ENCODE peak calls at places on chromosome 22, in seven cellular contexts. H, V, L, G, J, F and C are unnamed samples.

GRCh38 chr22:17974087-17974486 is 50.3 kb downstream of the MICAL3 start:
- DNase-seq in H (no peak), V (no peak), L (peak; percentile 49), G (no peak), J (no peak), F (no peak), C (no peak)

GRCh38 chr22:37122598-37123180 is 13.2 kb upstream of the TMPRSS6 start:
- DNase-seq in H (no peak), V (no peak), L (no peak), G (no peak), J (no peak), F (peak; percentile 35), C (no peak)

GRCh38 chr22:40588726-40589125 is 47.8 kb downstream of the MRTFA start:
- DNase-seq in H (no peak), V (no peak), L (peak; percentile 85), G (no peak), J (no peak), F (no peak), C (no peak)

GRCh38 chr22:39688186-39688768 is 117.7 kb downstream of the CACNA1I start:
- DNase-seq in H (no peak), V (no peak), L (no peak), G (no peak), J (no peak), F (no peak), C (no peak)

GRCh38 chr22:42022162-42022847 is 23.7 kb downstream of the WBP2NL start:
- DNase-seq in H (no peak), V (no peak), L (no peak), G (no peak), J (no peak), F (no peak), C (no peak)

GRCh38 chr22:36252754-36253522 is at the start of gene APOL1:
- DNase-seq in H (peak; percentile 45), V (no peak), L (no peak), G (peak; percentile 64), J (no peak), F (no peak), C (no peak)

GRCh38 chr22:37641251-37641949 is 1.9 kb downstream of the SH3BP1 start:
- DNase-seq in H (no peak), V (no peak), L (no peak), G (no peak), J (no peak), F (no peak), C (no peak)

GRCh38 chr22:46201059-46201757 is 48.9 kb downstream of the CDPF1 start:
- DNase-seq in H (peak; percentile 42), V (no peak), L (no peak), G (no peak), J (peak; percentile 75), F (peak; percentile 92), C (no peak)

GRCh38 chr22:39808087-39808486 is 85.5 kb downstream of the ENTHD1 start:
- DNase-seq in H (no peak), V (no peak), L (peak; percentile 44), G (no peak), J (peak; percentile 82), F (peak; percentile 68), C (peak; percentile 58)

GRCh38 chr22:45009881-45010531 is at the start of gene PHF21B:
- DNase-seq in H (peak; percentile 22), V (no peak), L (peak; percentile 62), G (peak; percentile 66), J (peak; percentile 94), F (peak; percentile 86), C (peak; percentile 94)

GRCh38 chr22:17120281-17120680 is 879 bp downstream of the TMEM121B start:
- DNase-seq in H (peak; percentile 61), V (no peak), L (peak; percentile 53), G (peak; percentile 33), J (peak; percentile 92), F (peak; percentile 90), C (no peak)

GRCh38 chr22:42805016-42805997 is 51.8 kb downstream of the ARFGAP3 start:
- DNase-seq in H (peak; percentile 67), V (no peak), L (no peak), G (no peak), J (peak; percentile 34), F (no peak), C (no peak)

GRCh38 chr22:32649515-32650200 is 151.8 kb upstream of the TIMP3 start:
- DNase-seq in H (peak; percentile 31), V (peak; percentile 56), L (no peak), G (peak; percentile 60), J (no peak), F (no peak), C (no peak)

GRCh38 chr22:42714768-42715430 is 5.8 kb downstream of the A4GALT start:
- DNase-seq in H (no peak), V (no peak), L (peak; percentile 46), G (no peak), J (no peak), F (peak; percentile 62), C (no peak)

GRCh38 chr22:34951212-34951611 is 114.7 kb upstream of the ISX start:
- DNase-seq in H (no peak), V (no peak), L (no peak), G (no peak), J (peak; percentile 32), F (no peak), C (no peak)

GRCh38 chr22:17475318-17476212 is 87.7 kb upstream of the SLC25A18 start:
- DNase-seq in H (no peak), V (no peak), L (no peak), G (no peak), J (peak; percentile 41), F (no peak), C (no peak)

GRCh38 chr22:33110562-33111163 is 52.5 kb upstream of the SYN3 start:
- DNase-seq in H (no peak), V (no peak), L (no peak), G (no peak), J (no peak), F (peak; percentile 34), C (no peak)

GRCh38 chr22:24426436-24426835 is 963 bp upstream of the ADORA2A start:
- DNase-seq in H (no peak), V (no peak), L (no peak), G (no peak), J (no peak), F (no peak), C (no peak)

GRCh38 chr22:29617922-29618629 is 14.6 kb downstream of the NF2 start:
- DNase-seq in H (peak; percentile 36), V (no peak), L (peak; percentile 52), G (no peak), J (no peak), F (no peak), C (no peak)

GRCh38 chr22:18076060-18076497 is 1.7 kb upstream of the PEX26 start:
- DNase-seq in H (peak; percentile 83), V (peak; percentile 50), L (peak; percentile 93), G (peak; percentile 74), J (peak; percentile 94), F (peak; percentile 87), C (peak; percentile 65)

GRCh38 chr22:37383342-37383741 is 43.9 kb downstream of the ELFN2 start:
- DNase-seq in H (no peak), V (no peak), L (no peak), G (no peak), J (no peak), F (no peak), C (peak; percentile 89)

GRCh38 chr22:41525450-41526225 is 18.6 kb downstream of the POLR3H start:
- DNase-seq in H (no peak), V (no peak), L (no peak), G (no peak), J (no peak), F (no peak), C (no peak)

GRCh38 chr22:30968015-30968923 is at the start of gene MORC2:
- DNase-seq in H (peak; percentile 76), V (no peak), L (peak; percentile 68), G (peak; percentile 60), J (peak; percentile 89), F (peak; percentile 88), C (no peak)

GRCh38 chr22:22061085-22062077 is 78.8 kb upstream of the TOP3B start:
- DNase-seq in H (peak; percentile 67), V (peak; percentile 9), L (peak; percentile 93), G (peak; percentile 61), J (no peak), F (no peak), C (no peak)
- H3K27me3 ChIP-seq in H (no peaks in the 10 kb centered on the region), V (peaks cover 7% of the 10 kb centered on the region), L (peaks cover 41% of the 10 kb centered on the region), G (no peaks in the 10 kb centered on the region), J (peaks cover 100% of the 10 kb centered on the region), F (peaks cover 4% of the 10 kb centered on the region), C (peaks cover 26% of the 10 kb centered on the region)

DNA sequence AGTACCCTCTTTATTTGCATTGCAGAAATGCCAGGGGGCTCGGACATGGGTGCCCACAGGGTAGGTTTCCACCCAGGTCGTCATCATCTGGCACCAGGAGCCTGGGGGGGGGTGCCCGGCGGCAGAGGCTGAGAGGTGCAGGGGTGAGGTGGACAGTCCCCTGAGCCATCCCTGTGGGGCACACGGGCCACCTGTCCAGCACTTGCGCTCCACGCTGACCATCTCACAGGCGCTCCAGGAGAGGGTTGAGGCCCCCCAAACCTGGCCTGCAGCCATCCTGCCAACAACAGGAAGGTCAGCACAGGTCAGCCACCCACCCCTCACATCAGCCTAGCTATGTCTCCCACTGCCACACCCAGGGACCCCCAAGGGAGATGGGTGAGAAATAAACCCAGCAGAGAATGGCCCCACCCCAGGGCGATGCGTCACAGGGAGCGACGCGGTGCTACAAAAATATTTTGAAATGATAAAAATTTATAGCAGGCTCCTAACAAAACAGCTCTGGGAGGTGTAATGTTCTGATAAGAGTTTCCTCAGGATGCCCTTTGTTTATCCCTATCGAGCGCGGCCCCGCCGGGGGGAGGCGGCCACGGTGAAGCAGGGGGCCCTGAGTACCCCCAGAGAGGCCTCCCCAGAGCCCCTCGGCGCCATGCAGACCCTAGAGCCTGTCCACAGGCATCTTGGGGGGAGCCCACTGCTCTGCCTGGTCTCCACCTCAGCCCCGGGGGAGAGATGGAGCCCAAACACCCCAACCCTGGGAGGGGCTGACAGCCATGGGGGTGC is 21.0 kb upstream of the GNB1L start:
- DNase-seq in H (no peak), V (no peak), L (peak; percentile 56), G (peak; percentile 15), J (no peak), F (no peak), C (no peak)
- H3K4me3 ChIP-seq in H (no peak overlapping the region), V (no peak overlapping the region), L (no peak overlapping the region), G (no peak overlapping the region), J (no peak overlapping the region), F (no peak overlapping the region), C (no peak overlapping the region)

GRCh38 chr22:22903355-22903777 is 15.8 kb downstream of the IGLL5 start:
- DNase-seq in H (no peak), V (no peak), L (no peak), G (no peak), J (no peak), F (no peak), C (no peak)
- H3K27me3 ChIP-seq in H (no peaks in the 10 kb centered on the region), V (peaks cover 2% of the 10 kb centered on the region), L (no peaks in the 10 kb centered on the region), G (no peaks in the 10 kb centered on the region), J (peaks cover 68% of the 10 kb centered on the region), F (no peaks in the 10 kb centered on the region), C (peaks cover 25% of the 10 kb centered on the region)

DNA sequence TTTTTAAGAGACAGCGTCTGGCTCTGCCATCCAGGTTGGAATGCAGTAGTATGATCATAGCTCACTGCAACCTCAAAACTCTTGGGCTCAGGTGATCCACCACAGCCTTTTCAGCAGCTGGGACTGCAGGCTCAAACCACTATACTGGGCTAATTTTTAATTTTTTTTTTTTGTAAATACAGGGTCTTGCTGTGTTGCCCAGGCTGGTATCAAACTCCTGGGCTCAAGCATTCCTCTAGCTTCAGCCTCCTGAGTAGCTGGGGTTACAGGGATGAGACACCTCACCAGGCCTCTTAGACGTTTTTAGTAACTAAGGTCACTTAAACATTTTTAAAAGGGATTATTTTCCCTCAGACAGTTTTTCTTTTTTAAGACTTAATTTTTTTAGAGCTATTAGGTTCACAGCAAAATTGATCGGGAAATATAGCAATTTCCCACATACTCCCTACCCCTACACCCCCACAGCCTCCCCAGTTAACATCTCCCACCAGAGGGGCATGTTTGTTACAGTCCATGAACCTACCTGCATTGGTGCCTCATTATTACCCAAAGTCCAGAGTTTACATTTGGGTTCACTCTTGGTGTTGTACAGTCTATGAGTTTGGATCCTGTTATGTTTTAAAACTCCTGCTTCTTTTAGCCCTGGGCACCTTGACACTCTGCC is 3.9 kb downstream of the BCR start:
- DNase-seq in H (no peak), V (no peak), L (no peak), G (no peak), J (no peak), F (no peak), C (no peak)
- H3K4me3 ChIP-seq in H (no peak overlapping the region), V (no peak overlapping the region), L (no peak overlapping the region), G (no peak overlapping the region), J (peak overlapping the region; percentile 66), F (no peak overlapping the region), C (no peak overlapping the region)